ENCODE peak calls at places on chromosome 1, in six cellular contexts. H is neuronal stem cell; M is tibial nerve; K is CD8-positive, alpha-beta T cell; S is suprapubic skin; V is RWPE2. Z is an unnamed sample.
A peak's percentile ranks its signal among the peaks of the same experiment; 100 is the strongest.

GRCh38 chr1:1926346-1926811 is 7.3 kb upstream of the TMEM52 start:
- DNase-seq in H (no peak), M (no peak), K (no peak), S (no peak), V (peak; percentile 60), Z (no peak)

GRCh38 chr1:154391086-154391770 is 13.9 kb upstream of the IL6R start:
- DNase-seq in H (no peak), M (no peak), K (no peak), S (no peak), V (no peak), Z (no peak)

GRCh38 chr1:19402031-19402430 is 83.3 kb downstream of the CAPZB start:
- DNase-seq in H (no peak), M (no peak), K (no peak), S (no peak), V (no peak), Z (no peak)

GRCh38 chr1:156944268-156944667 is 23.8 kb downstream of the LRRC71 start:
- DNase-seq in H (no peak), M (no peak), K (no peak), S (no peak), V (no peak), Z (peak; percentile 10)

GRCh38 chr1:11521605-11522399 is 42.8 kb downstream of the DISP3 start:
- DNase-seq in H (no peak), M (no peak), K (no peak), S (peak; percentile 55), V (no peak), Z (no peak)

GRCh38 chr1:53644496-53644895 is 94.5 kb downstream of the GLIS1 start:
- DNase-seq in H (no peak), M (no peak), K (no peak), S (peak; percentile 65), V (peak; percentile 10), Z (peak; percentile 5)

GRCh38 chr1:55363261-55363660 is 148.1 kb upstream of the USP24 start:
- DNase-seq in H (no peak), M (no peak), K (no peak), S (no peak), V (no peak), Z (no peak)

GRCh38 chr1:37765937-37766664 is 1.2 kb upstream of the EPHA10 start:
- DNase-seq in H (no peak), M (no peak), K (no peak), S (peak; percentile 55), V (no peak), Z (no peak)

GRCh38 chr1:116382321-116382720 is 9.3 kb downstream of the ATP1A1 start:
- DNase-seq in H (no peak), M (no peak), K (no peak), S (no peak), V (no peak), Z (no peak)

GRCh38 chr1:116359060-116359830 is 13.8 kb upstream of the ATP1A1 start:
- DNase-seq in H (no peak), M (no peak), K (no peak), S (no peak), V (no peak), Z (no peak)

GRCh38 chr1:91851130-91852010 is 34.6 kb downstream of the TGFBR3 start:
- DNase-seq in H (no peak), M (peak; percentile 84), K (no peak), S (peak; percentile 89), V (peak; percentile 72), Z (peak; percentile 94)

GRCh38 chr1:15915991-15916390 is 59.9 kb downstream of the ZBTB17 start:
- DNase-seq in H (no peak), M (no peak), K (no peak), S (no peak), V (no peak), Z (no peak)

GRCh38 chr1:86703696-86704455 is 500 bp upstream of the SH3GLB1 start:
- DNase-seq in H (peak; percentile 41), M (no peak), K (no peak), S (no peak), V (no peak), Z (no peak)

GRCh38 chr1:169108897-169109560 is 2.5 kb downstream of the ATP1B1 start:
- DNase-seq in H (no peak), M (no peak), K (no peak), S (no peak), V (no peak), Z (no peak)

DNA sequence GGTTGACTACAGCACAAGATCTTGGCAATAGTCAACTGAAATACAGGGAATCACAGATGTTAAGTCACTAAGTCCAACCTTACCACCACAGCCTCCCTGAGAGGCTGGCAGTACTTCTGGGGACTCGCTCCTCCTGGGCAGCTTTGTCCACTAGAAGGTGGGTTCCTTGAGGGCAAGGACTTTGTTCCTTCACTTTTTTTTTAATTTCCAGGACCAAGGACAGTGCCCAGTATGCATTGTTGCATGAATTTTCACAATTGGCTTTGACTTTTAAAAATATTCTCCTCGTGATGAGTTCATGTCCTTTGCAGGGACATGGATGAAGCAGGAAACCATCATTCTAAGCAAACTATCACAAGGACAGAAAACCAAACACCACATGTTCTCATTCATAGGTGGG is 96.7 kb upstream of the IGSF21 start:
- DNase-seq in H (no peak), M (no peak), K (no peak), S (no peak), V (no peak), Z (no peak)
- H3K27ac ChIP-seq in H (no peak overlapping the region), M (no peak overlapping the region), K (no peak overlapping the region), S (no peak overlapping the region), V (no peak overlapping the region), Z (no peak overlapping the region)

DNA sequence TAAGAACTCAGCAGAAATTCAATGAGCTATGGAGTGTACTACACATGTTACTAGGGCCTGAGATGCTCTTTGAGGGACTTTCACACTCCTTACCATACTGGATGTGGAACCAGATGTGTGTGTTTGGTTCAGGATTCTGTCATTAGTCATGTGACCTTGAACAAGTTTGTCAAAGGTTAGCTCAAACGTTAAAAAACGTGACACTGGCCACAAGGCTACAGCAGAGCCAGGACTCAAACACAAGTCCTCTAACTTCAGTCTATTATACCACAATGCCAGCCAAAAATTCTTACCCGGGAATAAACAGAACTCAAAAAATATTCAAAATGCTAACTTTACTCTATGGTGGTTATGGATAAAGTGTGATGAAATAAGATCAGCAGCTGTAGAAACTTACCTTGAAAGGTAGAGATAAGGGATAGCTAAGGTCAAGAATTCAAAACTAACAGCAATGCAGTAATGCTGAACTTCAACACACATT is 233.7 kb downstream of the SLC45A1 start:
- DNase-seq in H (no peak), M (no peak), K (no peak), S (no peak), V (no peak), Z (no peak)
- H3K27ac ChIP-seq in H (no peak overlapping the region), M (no peak overlapping the region), K (no peak overlapping the region), S (no peak overlapping the region), V (no peak overlapping the region), Z (no peak overlapping the region)

DNA sequence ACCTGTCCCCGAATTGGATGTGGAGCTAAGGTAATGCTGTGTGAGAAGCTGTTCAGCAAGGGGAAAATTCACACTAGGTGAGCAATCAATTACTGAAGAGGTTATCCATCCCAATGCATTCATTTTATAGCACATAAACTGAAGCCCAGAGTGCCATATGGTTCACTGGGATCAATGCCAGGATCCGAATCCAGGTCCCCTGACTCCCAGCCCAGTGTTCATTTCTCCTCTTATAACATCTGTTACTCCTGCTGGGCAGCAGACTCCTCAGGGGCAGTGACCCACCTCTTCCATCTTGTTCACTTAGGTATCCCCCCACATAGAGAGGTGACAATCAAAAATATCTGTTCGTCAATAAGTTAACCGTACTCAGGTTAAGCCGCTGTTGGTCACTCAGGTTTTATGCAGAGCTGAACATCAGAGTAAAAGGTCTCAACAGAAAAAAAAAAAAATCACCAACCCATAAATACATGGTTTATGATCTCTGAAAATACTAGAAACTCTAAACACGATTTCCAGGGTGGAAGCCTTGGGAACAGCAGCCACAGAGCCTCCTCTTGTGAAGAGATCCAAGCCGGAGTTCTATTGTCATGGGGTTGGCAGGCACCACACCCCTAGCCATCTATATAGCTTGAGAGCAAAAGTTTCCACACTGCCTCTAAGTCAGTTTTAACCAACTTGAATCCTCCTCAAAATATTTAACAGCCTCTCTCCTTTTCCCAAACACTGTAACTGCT is 13.4 kb upstream of the SEC16B start:
- DNase-seq in H (no peak), M (no peak), K (no peak), S (no peak), V (no peak), Z (no peak)
- H3K27ac ChIP-seq in H (no peak overlapping the region), M (peak overlapping the region; percentile 47), K (no peak overlapping the region), S (peak overlapping the region; percentile 24), V (no peak overlapping the region), Z (peak overlapping the region; percentile 63)

GRCh38 chr1:211344335-211344664 is 17.7 kb downstream of the TRAF5 start:
- DNase-seq in H (no peak), M (no peak), K (no peak), S (no peak), V (no peak), Z (no peak)
- H3K27ac ChIP-seq in H (no peak overlapping the region), M (no peak overlapping the region), K (no peak overlapping the region), S (no peak overlapping the region), V (no peak overlapping the region), Z (no peak overlapping the region)

DNA sequence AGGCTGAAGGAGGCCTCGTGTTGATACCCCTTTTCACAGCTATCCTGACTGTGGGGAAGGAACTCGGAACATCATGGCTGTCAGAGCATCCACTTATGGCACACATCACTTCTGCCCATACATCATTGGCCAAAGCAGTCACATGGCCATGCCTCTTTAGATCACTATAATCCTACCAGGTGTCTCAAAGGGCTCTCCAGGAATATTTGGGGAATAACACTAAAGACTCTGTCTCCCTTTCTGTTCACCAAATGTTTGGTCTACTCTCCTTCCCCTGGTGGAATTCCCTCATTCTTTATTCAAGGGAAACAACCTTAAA is 3.0 kb upstream of the JUN start:
- DNase-seq in H (no peak), M (no peak), K (no peak), S (no peak), V (no peak), Z (no peak)
- H3K27ac ChIP-seq in H (no peak overlapping the region), M (peak overlapping the region; percentile 100), K (no peak overlapping the region), S (peak overlapping the region; percentile 26), V (peak overlapping the region; percentile 95), Z (peak overlapping the region; percentile 100)

Z was measured in tibial artery.